ENCODE peak calls at places on chromosome 15, in four cellular contexts. One of them, this sample, is unnamed.

GRCh38 chr15:90306560-90306959 is 41.1 kb downstream of the NGRN start:
- DNase-seq in cardiac fibroblast: no peak
- DNase-seq in stimulated activated CD4-positive, alpha-beta T cell treated with anti-CD3 and anti-CD28 coated beads, Interleukin-2, amount 100 ng/mL, for 48 hours: peak
- DNase-seq in lower lobe of right lung: no peak
- DNase-seq in this sample: no peak

GRCh38 chr15:89197503-89197971 is 23.8 kb downstream of the RLBP1 start:
- DNase-seq in cardiac fibroblast: no peak
- DNase-seq in stimulated activated CD4-positive, alpha-beta T cell treated with anti-CD3 and anti-CD28 coated beads, Interleukin-2, amount 100 ng/mL, for 48 hours: no peak
- DNase-seq in lower lobe of right lung: peak
- DNase-seq in this sample: no peak

GRCh38 chr15:35305906-35306305 is 220.8 kb upstream of the NANOGP8 start:
- DNase-seq in cardiac fibroblast: peak
- DNase-seq in stimulated activated CD4-positive, alpha-beta T cell treated with anti-CD3 and anti-CD28 coated beads, Interleukin-2, amount 100 ng/mL, for 48 hours: no peak
- DNase-seq in lower lobe of right lung: no peak
- DNase-seq in this sample: no peak

GRCh38 chr15:90103669-90104329 is 1.5 kb upstream of the IDH2 start:
- DNase-seq in cardiac fibroblast: no peak
- DNase-seq in stimulated activated CD4-positive, alpha-beta T cell treated with anti-CD3 and anti-CD28 coated beads, Interleukin-2, amount 100 ng/mL, for 48 hours: no peak
- DNase-seq in lower lobe of right lung: no peak
- DNase-seq in this sample: no peak

GRCh38 chr15:51756482-51756881 is 5.1 kb downstream of the TMOD2 start:
- DNase-seq in cardiac fibroblast: no peak
- DNase-seq in stimulated activated CD4-positive, alpha-beta T cell treated with anti-CD3 and anti-CD28 coated beads, Interleukin-2, amount 100 ng/mL, for 48 hours: no peak
- DNase-seq in lower lobe of right lung: no peak
- DNase-seq in this sample: no peak

GRCh38 chr15:39852237-39852636 is 67.8 kb downstream of the GPR176 start:
- DNase-seq in cardiac fibroblast: peak
- DNase-seq in stimulated activated CD4-positive, alpha-beta T cell treated with anti-CD3 and anti-CD28 coated beads, Interleukin-2, amount 100 ng/mL, for 48 hours: no peak
- DNase-seq in lower lobe of right lung: no peak
- DNase-seq in this sample: no peak

GRCh38 chr15:29571728-29572454 is 250.4 kb downstream of the TJP1 start:
- DNase-seq in cardiac fibroblast: peak
- DNase-seq in stimulated activated CD4-positive, alpha-beta T cell treated with anti-CD3 and anti-CD28 coated beads, Interleukin-2, amount 100 ng/mL, for 48 hours: no peak
- DNase-seq in lower lobe of right lung: no peak
- DNase-seq in this sample: no peak

GRCh38 chr15:66387176-66388056 is 704 bp downstream of the MAP2K1 start:
- DNase-seq in cardiac fibroblast: peak
- DNase-seq in stimulated activated CD4-positive, alpha-beta T cell treated with anti-CD3 and anti-CD28 coated beads, Interleukin-2, amount 100 ng/mL, for 48 hours: peak
- DNase-seq in lower lobe of right lung: peak
- DNase-seq in this sample: peak

GRCh38 chr15:80750591-80750990 is 28.6 kb upstream of the CEMIP start:
- DNase-seq in cardiac fibroblast: no peak
- DNase-seq in stimulated activated CD4-positive, alpha-beta T cell treated with anti-CD3 and anti-CD28 coated beads, Interleukin-2, amount 100 ng/mL, for 48 hours: no peak
- DNase-seq in lower lobe of right lung: no peak
- DNase-seq in this sample: no peak

GRCh38 chr15:25689592-25689991 is 173.5 kb downstream of the ATP10A start:
- DNase-seq in cardiac fibroblast: no peak
- DNase-seq in stimulated activated CD4-positive, alpha-beta T cell treated with anti-CD3 and anti-CD28 coated beads, Interleukin-2, amount 100 ng/mL, for 48 hours: no peak
- DNase-seq in lower lobe of right lung: no peak
- DNase-seq in this sample: no peak

GRCh38 chr15:101168463-101168824 is 83.4 kb downstream of the CHSY1 start:
- DNase-seq in cardiac fibroblast: peak
- DNase-seq in stimulated activated CD4-positive, alpha-beta T cell treated with anti-CD3 and anti-CD28 coated beads, Interleukin-2, amount 100 ng/mL, for 48 hours: no peak
- DNase-seq in lower lobe of right lung: no peak
- DNase-seq in this sample: no peak

GRCh38 chr15:31276596-31277298 is 49.9 kb upstream of the KLF13 start:
- DNase-seq in cardiac fibroblast: no peak
- DNase-seq in stimulated activated CD4-positive, alpha-beta T cell treated with anti-CD3 and anti-CD28 coated beads, Interleukin-2, amount 100 ng/mL, for 48 hours: no peak
- DNase-seq in lower lobe of right lung: no peak
- DNase-seq in this sample: no peak

GRCh38 chr15:77784361-77785292 is 151.9 kb upstream of the LINGO1 start:
- DNase-seq in cardiac fibroblast: peak
- DNase-seq in stimulated activated CD4-positive, alpha-beta T cell treated with anti-CD3 and anti-CD28 coated beads, Interleukin-2, amount 100 ng/mL, for 48 hours: peak
- DNase-seq in lower lobe of right lung: no peak
- DNase-seq in this sample: no peak

GRCh38 chr15:35290301-35290721 is 205.2 kb upstream of the NANOGP8 start:
- DNase-seq in cardiac fibroblast: no peak
- DNase-seq in stimulated activated CD4-positive, alpha-beta T cell treated with anti-CD3 and anti-CD28 coated beads, Interleukin-2, amount 100 ng/mL, for 48 hours: no peak
- DNase-seq in lower lobe of right lung: no peak
- DNase-seq in this sample: no peak

GRCh38 chr15:45550436-45550835 is 27.9 kb upstream of the SLC30A4 start:
- DNase-seq in cardiac fibroblast: no peak
- DNase-seq in stimulated activated CD4-positive, alpha-beta T cell treated with anti-CD3 and anti-CD28 coated beads, Interleukin-2, amount 100 ng/mL, for 48 hours: no peak
- DNase-seq in lower lobe of right lung: no peak
- DNase-seq in this sample: no peak

GRCh38 chr15:67085818-67086649 is 20.6 kb downstream of the SMAD3 start:
- DNase-seq in cardiac fibroblast: peak
- DNase-seq in stimulated activated CD4-positive, alpha-beta T cell treated with anti-CD3 and anti-CD28 coated beads, Interleukin-2, amount 100 ng/mL, for 48 hours: no peak
- DNase-seq in lower lobe of right lung: no peak
- DNase-seq in this sample: no peak

GRCh38 chr15:77001351-77001750 is 6.4 kb downstream of the PSTPIP1 start:
- DNase-seq in cardiac fibroblast: no peak
- DNase-seq in stimulated activated CD4-positive, alpha-beta T cell treated with anti-CD3 and anti-CD28 coated beads, Interleukin-2, amount 100 ng/mL, for 48 hours: no peak
- DNase-seq in lower lobe of right lung: peak
- DNase-seq in this sample: no peak

GRCh38 chr15:90956551-90957104 is 1.9 kb downstream of the RCCD1 start:
- DNase-seq in cardiac fibroblast: peak
- DNase-seq in stimulated activated CD4-positive, alpha-beta T cell treated with anti-CD3 and anti-CD28 coated beads, Interleukin-2, amount 100 ng/mL, for 48 hours: peak
- DNase-seq in lower lobe of right lung: peak
- DNase-seq in this sample: no peak

GRCh38 chr15:49174902-49175301 is 4.9 kb downstream of the GALK2 start:
- DNase-seq in cardiac fibroblast: no peak
- DNase-seq in stimulated activated CD4-positive, alpha-beta T cell treated with anti-CD3 and anti-CD28 coated beads, Interleukin-2, amount 100 ng/mL, for 48 hours: no peak
- DNase-seq in lower lobe of right lung: no peak
- DNase-seq in this sample: no peak

GRCh38 chr15:51299187-51300015 is 39.0 kb downstream of the CYP19A1 start:
- DNase-seq in cardiac fibroblast: no peak
- DNase-seq in stimulated activated CD4-positive, alpha-beta T cell treated with anti-CD3 and anti-CD28 coated beads, Interleukin-2, amount 100 ng/mL, for 48 hours: no peak
- DNase-seq in lower lobe of right lung: no peak
- DNase-seq in this sample: no peak

This sample was measured in GOT3.